ENCODE peak calls at places on chromosomes 1 and 21, in eight cellular contexts. M, C, Q, A, W, Z, U and S are unnamed samples.

GRCh38 chr1:7421471-7422075 is 349.5 kb upstream of the VAMP3 start:
- DNase-seq in M (no peak), C (no peak), Q (peak), A (no peak), W (no peak), Z (no peak), U (no peak), S (no peak)

GRCh38 chr1:58477390-58477789 is 69.1 kb downstream of the OMA1 start:
- DNase-seq in M (no peak), C (no peak), Q (no peak), A (peak), W (no peak), Z (peak), U (no peak), S (no peak)

GRCh38 chr1:3652538-3653285 is 396 bp downstream of the TP73 start:
- DNase-seq in M (no peak), C (no peak), Q (peak), A (no peak), W (no peak), Z (no peak), U (peak), S (no peak)

GRCh38 chr1:198556969-198557368 is 16.5 kb upstream of the ATP6V1G3 start:
- DNase-seq in M (peak), C (no peak), Q (no peak), A (no peak), W (peak), Z (no peak), U (no peak), S (peak)

GRCh38 chr1:14160766-14161165 is 437.7 kb upstream of the KAZN start:
- DNase-seq in M (no peak), C (no peak), Q (no peak), A (no peak), W (no peak), Z (no peak), U (no peak), S (no peak)

GRCh38 chr1:248421384-248421783 is 18.5 kb downstream of the OR2T1 start:
- DNase-seq in M (no peak), C (no peak), Q (no peak), A (peak), W (no peak), Z (no peak), U (no peak), S (no peak)

GRCh38 chr1:204891860-204892259 is 21.2 kb downstream of the NFASC start:
- DNase-seq in M (no peak), C (peak), Q (no peak), A (no peak), W (no peak), Z (no peak), U (no peak), S (no peak)

GRCh38 chr1:80779278-80779677 is 1021.5 kb upstream of the ADGRL2 start:
- DNase-seq in M (no peak), C (no peak), Q (no peak), A (no peak), W (no peak), Z (no peak), U (no peak), S (no peak)

GRCh38 chr1:39378377-39378776 is 113.1 kb upstream of the BMP8A start:
- DNase-seq in M (no peak), C (no peak), Q (no peak), A (peak), W (no peak), Z (peak), U (peak), S (no peak)

GRCh38 chr1:24236170-24237045 is 49.3 kb upstream of the IFNLR1 start:
- DNase-seq in M (peak), C (peak), Q (peak), A (peak), W (no peak), Z (peak), U (no peak), S (no peak)

GRCh38 chr1:8706995-8707396 is 110.4 kb downstream of the RERE start:
- DNase-seq in M (no peak), C (peak), Q (no peak), A (peak), W (no peak), Z (peak), U (peak), S (no peak)

GRCh38 chr1:171794085-171794484 is 12.6 kb downstream of the METTL13 start:
- DNase-seq in M (peak), C (peak), Q (peak), A (peak), W (no peak), Z (peak), U (no peak), S (no peak)

GRCh38 chr1:2098839-2099785 is 48.9 kb downstream of the PRKCZ start:
- DNase-seq in M (no peak), C (no peak), Q (no peak), A (no peak), W (no peak), Z (no peak), U (no peak), S (no peak)

GRCh38 chr1:2976180-2976562 is 45.1 kb upstream of the ACTRT2 start:
- DNase-seq in M (no peak), C (no peak), Q (no peak), A (no peak), W (no peak), Z (no peak), U (no peak), S (no peak)

GRCh38 chr1:78334952-78335351 is 155.8 kb upstream of the PTGFR start:
- DNase-seq in M (no peak), C (no peak), Q (no peak), A (no peak), W (no peak), Z (no peak), U (no peak), S (no peak)

GRCh38 chr1:179816196-179816960 is 61.2 kb downstream of the TOR1AIP2 start:
- DNase-seq in M (no peak), C (no peak), Q (no peak), A (no peak), W (peak), Z (no peak), U (no peak), S (no peak)

GRCh38 chr1:223331301-223331700 is 32.7 kb downstream of the SUSD4 start:
- DNase-seq in M (no peak), C (no peak), Q (no peak), A (no peak), W (no peak), Z (no peak), U (no peak), S (peak)

GRCh38 chr1:221718391-221719277 is 23.3 kb downstream of the DUSP10 start:
- DNase-seq in M (no peak), C (peak), Q (no peak), A (peak), W (no peak), Z (no peak), U (no peak), S (no peak)

GRCh38 chr1:243420968-243421675 is 165.3 kb downstream of the SDCCAG8 start:
- DNase-seq in M (no peak), C (peak), Q (no peak), A (no peak), W (no peak), Z (no peak), U (no peak), S (no peak)

GRCh38 chr1:67827688-67828087 is 5.6 kb downstream of the GNG12 start:
- DNase-seq in M (no peak), C (no peak), Q (no peak), A (no peak), W (no peak), Z (no peak), U (no peak), S (no peak)

GRCh38 chr21:35048183-35048601 is 910 bp downstream of the RUNX1 start:
- DNase-seq in M (no peak), C (peak), Q (peak), A (peak), W (no peak), Z (peak), U (no peak), S (peak)

GRCh38 chr1:226624526-226624925 is 76.0 kb downstream of the STUM start:
- DNase-seq in M (no peak), C (peak), Q (no peak), A (no peak), W (peak), Z (peak), U (no peak), S (no peak)

GRCh38 chr1:160083968-160084770 is 2.8 kb downstream of the KCNJ9 start:
- DNase-seq in M (peak), C (peak), Q (peak), A (peak), W (peak), Z (peak), U (no peak), S (peak)

GRCh38 chr1:157490337-157491165 is 61.8 kb downstream of the FCRL5 start:
- DNase-seq in M (peak), C (peak), Q (peak), A (peak), W (peak), Z (peak), U (peak), S (no peak)

GRCh38 chr1:118075116-118075515 is 109.9 kb downstream of the SPAG17 start:
- DNase-seq in M (no peak), C (no peak), Q (no peak), A (no peak), W (no peak), Z (peak), U (no peak), S (no peak)

GRCh38 chr1:64268653-64269557 is 65.5 kb downstream of the UBE2U start:
- DNase-seq in M (peak), C (peak), Q (peak), A (peak), W (peak), Z (peak), U (peak), S (peak)

GRCh38 chr1:61210435-61211012 is 128.2 kb downstream of the NFIA start:
- DNase-seq in M (no peak), C (no peak), Q (no peak), A (no peak), W (no peak), Z (no peak), U (no peak), S (no peak)

GRCh38 chr1:34645919-34646318 is 108.9 kb upstream of the GJB5 start:
- DNase-seq in M (no peak), C (no peak), Q (no peak), A (no peak), W (no peak), Z (no peak), U (no peak), S (no peak)

GRCh38 chr21:39612233-39613028 is at the start of gene B3GALT5:
- DNase-seq in M (no peak), C (peak), Q (no peak), A (peak), W (no peak), Z (peak), U (no peak), S (no peak)

GRCh38 chr1:3584915-3585314 is 26.4 kb downstream of the MEGF6 start:
- DNase-seq in M (no peak), C (no peak), Q (peak), A (no peak), W (no peak), Z (no peak), U (no peak), S (no peak)

GRCh38 chr1:10688409-10688786 is 108.0 kb downstream of the CASZ1 start:
- DNase-seq in M (no peak), C (no peak), Q (no peak), A (no peak), W (no peak), Z (no peak), U (no peak), S (no peak)

GRCh38 chr21:37398697-37399096 is 32.1 kb downstream of the DYRK1A start:
- DNase-seq in M (no peak), C (no peak), Q (no peak), A (no peak), W (no peak), Z (no peak), U (no peak), S (peak)

GRCh38 chr1:29576510-29576909 is 340.2 kb downstream of the PTPRU start:
- DNase-seq in M (no peak), C (no peak), Q (no peak), A (no peak), W (no peak), Z (peak), U (no peak), S (no peak)

GRCh38 chr1:207336559-207337467 is 15.3 kb downstream of the CD55 start:
- DNase-seq in M (peak), C (no peak), Q (peak), A (peak), W (no peak), Z (peak), U (no peak), S (peak)